ENCODE peak calls at places on chromosome 6, in four cellular contexts. One of them, this sample, is unnamed.

GRCh38 chr6:46407785-46408530 is 83.3 kb downstream of the RCAN2 start:
- DNase-seq in Peyer's patch: no peak
- DNase-seq in CD8-positive, alpha-beta T cell: no peak
- DNase-seq in suprapubic skin: no peak
- DNase-seq in this sample: no peak

GRCh38 chr6:20564269-20564668 is 30.0 kb downstream of the CDKAL1 start:
- DNase-seq in CD8-positive, alpha-beta T cell: no peak
- DNase-seq in Peyer's patch: no peak
- DNase-seq in suprapubic skin: no peak
- DNase-seq in this sample: no peak

GRCh38 chr6:106997392-106998257 is 23.1 kb upstream of the CD24 start:
- DNase-seq in suprapubic skin: no peak
- DNase-seq in CD8-positive, alpha-beta T cell: peak
- DNase-seq in Peyer's patch: peak
- DNase-seq in this sample: peak

GRCh38 chr6:89347825-89348224 is 4.7 kb downstream of the UBE2J1 start:
- DNase-seq in CD8-positive, alpha-beta T cell: no peak
- DNase-seq in suprapubic skin: no peak
- DNase-seq in Peyer's patch: no peak
- DNase-seq in this sample: no peak

GRCh38 chr6:134240664-134241431 is 77.1 kb downstream of the SGK1 start:
- DNase-seq in Peyer's patch: peak
- DNase-seq in CD8-positive, alpha-beta T cell: peak
- DNase-seq in suprapubic skin: peak
- DNase-seq in this sample: peak

GRCh38 chr6:31204751-31205145 is 34.3 kb upstream of the POU5F1 start:
- DNase-seq in Peyer's patch: peak
- DNase-seq in CD8-positive, alpha-beta T cell: no peak
- DNase-seq in suprapubic skin: no peak
- DNase-seq in this sample: no peak

GRCh38 chr6:90922323-90922722 is 335.5 kb upstream of the MAP3K7 start:
- DNase-seq in Peyer's patch: no peak
- DNase-seq in suprapubic skin: no peak
- DNase-seq in CD8-positive, alpha-beta T cell: no peak
- DNase-seq in this sample: no peak

GRCh38 chr6:151430886-151431285 is 21.0 kb downstream of the RMND1 start:
- DNase-seq in suprapubic skin: no peak
- DNase-seq in Peyer's patch: no peak
- DNase-seq in CD8-positive, alpha-beta T cell: no peak
- DNase-seq in this sample: no peak

GRCh38 chr6:155580904-155581303 is 125.3 kb upstream of the NOX3 start:
- DNase-seq in suprapubic skin: no peak
- DNase-seq in CD8-positive, alpha-beta T cell: no peak
- DNase-seq in Peyer's patch: no peak
- DNase-seq in this sample: no peak

GRCh38 chr6:132054525-132054924 is 103.4 kb upstream of the CCN2 start:
- DNase-seq in Peyer's patch: no peak
- DNase-seq in CD8-positive, alpha-beta T cell: no peak
- DNase-seq in suprapubic skin: no peak
- DNase-seq in this sample: no peak

GRCh38 chr6:142459267-142459666 is 157.5 kb downstream of the ADGRG6 start:
- DNase-seq in CD8-positive, alpha-beta T cell: no peak
- DNase-seq in Peyer's patch: no peak
- DNase-seq in suprapubic skin: no peak
- DNase-seq in this sample: no peak

GRCh38 chr6:84137051-84137375 is 90.4 kb downstream of the CEP162 start:
- DNase-seq in CD8-positive, alpha-beta T cell: no peak
- DNase-seq in Peyer's patch: no peak
- DNase-seq in suprapubic skin: no peak
- DNase-seq in this sample: no peak

GRCh38 chr6:72218125-72218524 is 331.8 kb downstream of the RIMS1 start:
- DNase-seq in suprapubic skin: no peak
- DNase-seq in CD8-positive, alpha-beta T cell: no peak
- DNase-seq in Peyer's patch: no peak
- DNase-seq in this sample: no peak

GRCh38 chr6:16243664-16244063 is 5.3 kb downstream of the GMPR start:
- DNase-seq in suprapubic skin: no peak
- DNase-seq in CD8-positive, alpha-beta T cell: no peak
- DNase-seq in Peyer's patch: no peak
- DNase-seq in this sample: no peak

GRCh38 chr6:16243055-16243454 is 4.7 kb downstream of the GMPR start:
- DNase-seq in suprapubic skin: no peak
- DNase-seq in CD8-positive, alpha-beta T cell: no peak
- DNase-seq in Peyer's patch: no peak
- DNase-seq in this sample: no peak

GRCh38 chr6:16244446-16244845 is 6.1 kb downstream of the GMPR start:
- DNase-seq in CD8-positive, alpha-beta T cell: no peak
- DNase-seq in Peyer's patch: no peak
- DNase-seq in suprapubic skin: no peak
- DNase-seq in this sample: no peak

GRCh38 chr6:16248271-16248670 is 9.9 kb downstream of the GMPR start:
- DNase-seq in suprapubic skin: no peak
- DNase-seq in CD8-positive, alpha-beta T cell: no peak
- DNase-seq in Peyer's patch: no peak
- DNase-seq in this sample: no peak

DNA sequence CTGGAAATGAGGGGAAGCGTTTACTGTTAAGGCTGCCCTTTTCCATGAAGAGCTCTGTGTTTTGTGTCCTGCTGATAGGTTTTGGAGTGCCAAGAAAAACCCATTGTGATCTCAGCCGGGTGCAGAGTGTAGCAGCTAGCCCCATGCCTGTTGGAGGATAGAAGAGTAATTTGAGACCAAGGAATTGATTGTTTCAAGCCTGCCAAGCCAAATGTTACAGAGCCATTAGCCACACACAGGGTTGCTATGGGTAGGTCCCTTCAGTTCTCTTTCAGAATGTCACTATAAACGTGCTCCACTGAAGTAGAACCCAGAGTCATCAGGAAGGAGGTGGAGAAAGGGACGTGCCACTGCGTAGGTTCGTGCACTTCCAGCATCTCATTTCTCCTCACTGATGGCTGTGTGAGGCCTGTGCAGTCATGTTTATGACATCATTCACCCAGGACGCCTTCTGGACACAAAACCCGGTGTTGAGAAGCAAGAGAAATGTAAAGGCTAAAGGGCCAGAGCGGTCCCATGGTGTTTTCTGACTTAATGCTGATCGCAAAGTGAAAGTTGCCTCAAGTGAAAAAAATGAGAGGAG is 6.6 kb downstream of the GMPR start:
- DNase-seq in CD8-positive, alpha-beta T cell: no peak
- DNase-seq in Peyer's patch: no peak
- DNase-seq in suprapubic skin: no peak
- DNase-seq in this sample: no peak
- H3K4me3 ChIP-seq in CD8-positive, alpha-beta T cell: no peak
- H3K4me3 ChIP-seq in Peyer's patch: no peak
- H3K4me3 ChIP-seq in suprapubic skin: no peak
- H3K4me3 ChIP-seq in this sample: no peak

GRCh38 chr6:37565267-37566208 is 65.8 kb upstream of the CCDC167 start:
- DNase-seq in suprapubic skin: no peak
- DNase-seq in CD8-positive, alpha-beta T cell: no peak
- DNase-seq in Peyer's patch: no peak
- DNase-seq in this sample: no peak
- TF ChIP-seq CTCF in suprapubic skin: no peak
- TF ChIP-seq CTCF in CD8-positive, alpha-beta T cell: no peak
- TF ChIP-seq CTCF in Peyer's patch: no peak
- TF ChIP-seq CTCF in this sample: no peak

DNA sequence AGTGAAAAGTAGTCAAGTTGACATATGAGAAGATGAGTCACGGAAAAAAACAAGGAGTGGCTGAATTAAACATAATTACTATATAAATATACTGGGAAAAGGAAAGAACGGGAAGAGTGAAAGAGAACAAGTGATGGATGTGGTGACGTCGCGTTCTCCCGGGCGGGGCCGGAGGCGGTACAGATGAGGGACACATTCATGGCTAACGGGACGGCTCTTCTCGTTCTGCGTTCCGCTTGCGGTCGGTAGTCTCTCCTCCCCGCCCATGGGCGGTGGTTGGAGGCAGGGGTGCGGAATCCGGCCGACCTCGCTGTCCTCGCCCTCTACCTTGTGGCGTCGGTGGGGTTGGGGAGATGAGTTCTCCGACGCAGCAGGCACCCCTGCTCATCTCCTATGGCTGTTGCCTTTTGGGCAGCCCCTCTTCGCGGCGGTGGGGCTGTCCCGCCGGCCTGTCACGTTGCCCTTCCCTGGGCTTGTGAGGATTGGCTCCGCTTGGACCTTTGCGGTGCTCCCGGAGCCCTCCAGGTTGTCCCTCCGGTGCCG is 22.5 kb downstream of the HLA-G start:
- DNase-seq in Peyer's patch: peak
- DNase-seq in suprapubic skin: no peak
- DNase-seq in CD8-positive, alpha-beta T cell: peak
- DNase-seq in this sample: no peak
- H3K4me3 ChIP-seq in Peyer's patch: peak
- H3K4me3 ChIP-seq in suprapubic skin: no peak
- H3K4me3 ChIP-seq in CD8-positive, alpha-beta T cell: no peak
- H3K4me3 ChIP-seq in this sample: no peak

GRCh38 chr6:11413112-11413687 is 124.3 kb upstream of the TMEM170B start:
- DNase-seq in CD8-positive, alpha-beta T cell: no peak
- DNase-seq in suprapubic skin: no peak
- DNase-seq in Peyer's patch: no peak
- DNase-seq in this sample: no peak
- TF ChIP-seq CTCF in CD8-positive, alpha-beta T cell: no peak
- TF ChIP-seq CTCF in suprapubic skin: no peak
- TF ChIP-seq CTCF in Peyer's patch: no peak
- TF ChIP-seq CTCF in this sample: no peak

This sample was measured in GM12864.